ENCODE peak calls at places on chromosome 2, in six cellular contexts. W, D, U, T, G and S are unnamed samples.

GRCh38 chr2:54522624-54523281 is 66.6 kb downstream of the SPTBN1 start:
- DNase-seq in W (peak; percentile 59), T (peak; percentile 45), G (peak; percentile 44), U (peak; percentile 72), D (peak; percentile 40), S (no peak)

GRCh38 chr2:55732854-55733253 is 39.2 kb upstream of the PNPT1 start:
- DNase-seq in T (no peak), D (no peak), U (no peak), W (peak; percentile 38), G (no peak), S (no peak)

GRCh38 chr2:171025199-171025598 is 96.1 kb downstream of the GORASP2 start:
- DNase-seq in T (no peak), W (no peak), G (no peak), U (no peak), D (no peak), S (no peak)

GRCh38 chr2:118835739-118836410 is 11.6 kb downstream of the EN1 start:
- DNase-seq in W (no peak), D (no peak), U (no peak), T (no peak), G (no peak), S (peak; percentile 62)

GRCh38 chr2:141599721-141600120 is 531.1 kb downstream of the LRP1B start:
- DNase-seq in T (no peak), G (no peak), D (no peak), U (no peak), W (no peak), S (no peak)

GRCh38 chr2:101630224-101630949 is 67.1 kb upstream of the MAP4K4 start:
- DNase-seq in G (no peak), D (peak; percentile 85), U (peak; percentile 16), W (no peak), T (no peak), S (no peak)

GRCh38 chr2:230812041-230812440 is 52.7 kb upstream of the ITM2C start:
- DNase-seq in U (no peak), T (no peak), D (no peak), W (no peak), G (no peak), S (no peak)

GRCh38 chr2:241762321-241762932 is 14.2 kb upstream of the GAL3ST2 start:
- DNase-seq in T (no peak), G (no peak), W (no peak), D (no peak), U (no peak), S (peak; percentile 65)

GRCh38 chr2:206981089-206981674 is 41.9 kb downstream of the CPO start:
- DNase-seq in G (no peak), D (no peak), W (no peak), U (no peak), T (no peak), S (no peak)

GRCh38 chr2:191926671-191927070 is 79.8 kb upstream of the CAVIN2 start:
- DNase-seq in W (no peak), U (no peak), G (no peak), T (no peak), D (no peak), S (no peak)

DNA sequence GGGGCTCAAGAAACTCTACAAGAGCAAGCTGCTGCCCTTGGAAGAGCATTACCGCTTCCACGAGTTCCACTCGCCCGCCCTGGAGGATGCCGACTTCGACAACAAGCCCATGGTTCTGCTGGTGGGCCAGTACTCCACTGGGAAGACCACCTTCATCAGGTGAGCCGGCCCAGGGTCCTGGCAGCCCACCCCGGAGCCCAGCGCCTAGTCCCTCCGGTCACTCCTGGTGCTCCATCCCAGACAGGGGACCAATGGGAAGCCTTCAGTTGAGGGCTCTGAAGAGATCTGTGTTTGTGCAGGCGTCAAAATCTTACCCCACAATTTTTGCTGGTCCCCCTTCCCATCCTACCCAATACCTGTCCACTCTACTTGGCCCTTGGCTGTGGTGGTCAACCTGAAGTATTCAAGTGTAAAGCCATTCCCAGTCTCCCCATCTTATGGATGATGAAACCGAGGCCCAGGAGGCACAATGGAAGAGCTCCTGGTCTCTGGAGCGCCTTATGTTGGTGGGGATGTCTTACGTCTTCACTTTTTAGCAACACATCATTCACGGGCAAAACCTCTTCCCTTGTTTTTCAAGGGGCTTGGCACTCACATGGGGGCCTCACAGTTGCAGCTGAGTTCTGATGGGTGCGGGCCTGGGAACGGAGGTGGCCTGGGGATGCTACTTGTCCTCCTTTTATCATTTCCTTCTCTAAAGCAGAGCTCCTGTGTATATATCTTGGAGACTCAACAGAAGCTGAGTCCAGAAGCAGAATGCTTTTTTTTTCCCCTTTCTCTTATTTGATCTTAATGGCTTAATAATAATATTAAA is 945 bp downstream of the EHD3 start:
- DNase-seq in W (no peak), T (no peak), U (no peak), D (no peak), G (no peak), S (no peak)
- H3K27ac ChIP-seq in W (peak overlapping the region; percentile 56), T (peak overlapping the region; percentile 66), U (no peak overlapping the region), D (peak overlapping the region; percentile 54), G (no peak overlapping the region), S (peak overlapping the region; percentile 52)

GRCh38 chr2:200509227-200509607 is 651 bp downstream of the KCTD18 start:
- DNase-seq in T (no peak), G (no peak), W (no peak), D (no peak), U (peak; percentile 4), S (no peak)
- TF ChIP-seq POLR2A in T (no peak), G (no peak), W (no peak), D (no peak), U (no peak), S (no peak)

GRCh38 chr2:234204480-234204879 is 154.0 kb downstream of the SPP2 start:
- DNase-seq in T (no peak), G (peak; percentile 13), W (peak; percentile 49), D (no peak), U (no peak), S (no peak)
- H3K9me3 ChIP-seq in T (peaks cover 11% of the 10 kb centered on the region), G (no peaks in the 10 kb centered on the region), W (peaks cover 3% of the 10 kb centered on the region), D (peaks cover 4% of the 10 kb centered on the region), U (no peaks in the 10 kb centered on the region), S (no peaks in the 10 kb centered on the region)

GRCh38 chr2:675051-675450 is 2.2 kb downstream of the TMEM18 start:
- DNase-seq in U (no peak), D (no peak), T (no peak), W (no peak), G (no peak), S (no peak)
- H3K27ac ChIP-seq in U (no peak overlapping the region), D (no peak overlapping the region), T (no peak overlapping the region), W (peak overlapping the region; percentile 69), G (no peak overlapping the region), S (no peak overlapping the region)

GRCh38 chr2:17576802-17577201 is 36.3 kb downstream of the VSNL1 start:
- DNase-seq in T (no peak), D (no peak), G (no peak), W (no peak), U (no peak), S (no peak)

GRCh38 chr2:17573806-17574175 is 33.3 kb downstream of the VSNL1 start:
- DNase-seq in T (no peak), W (no peak), D (no peak), G (no peak), U (no peak), S (no peak)

GRCh38 chr2:17571681-17572080 is 31.2 kb downstream of the VSNL1 start:
- DNase-seq in U (no peak), G (no peak), T (no peak), D (no peak), W (no peak), S (no peak)

GRCh38 chr2:17574406-17575073 is 34.0 kb downstream of the VSNL1 start:
- DNase-seq in G (no peak), U (no peak), D (no peak), T (no peak), W (no peak), S (no peak)

DNA sequence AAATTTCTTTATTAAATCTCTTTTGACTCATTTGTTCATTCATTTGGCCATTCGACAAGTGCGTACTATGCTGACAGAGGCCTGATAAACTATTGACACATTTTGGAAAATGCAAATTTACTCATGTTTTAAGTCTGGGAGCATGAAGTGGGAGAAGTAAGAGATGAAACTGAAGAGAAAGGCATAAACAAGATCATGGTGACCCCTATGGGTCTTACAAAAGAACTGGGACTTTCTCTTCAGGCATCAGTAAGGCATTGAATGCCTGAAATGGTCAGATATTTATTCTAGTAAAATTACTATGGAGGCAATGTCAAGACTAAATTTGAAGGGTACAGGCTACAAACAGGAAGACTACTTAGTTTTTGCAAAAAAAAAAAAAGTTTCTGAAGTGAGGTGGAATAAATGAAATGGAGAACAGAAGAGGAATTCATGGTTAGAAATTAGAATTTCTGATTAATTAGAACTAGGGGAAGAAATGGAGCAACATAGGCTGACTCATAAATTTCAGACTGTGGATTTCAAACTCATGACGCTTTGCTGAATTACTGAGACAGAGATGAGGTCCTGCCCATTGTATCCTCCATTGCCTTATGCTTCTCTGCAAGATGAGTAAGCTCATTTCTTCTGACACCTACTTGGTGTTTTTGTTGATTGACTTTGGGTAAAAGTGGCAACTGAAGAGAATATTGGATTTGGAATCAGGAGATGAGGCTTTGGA is 32.7 kb downstream of the VSNL1 start:
- DNase-seq in D (no peak), W (no peak), G (no peak), U (no peak), T (no peak), S (no peak)
- TF ChIP-seq POLR2A in D (no peak), W (no peak), G (no peak), U (no peak), T (no peak), S (no peak)

GRCh38 chr2:228627510-228627909 is 446.0 kb upstream of the SPHKAP start:
- DNase-seq in U (no peak), T (no peak), D (no peak), W (no peak), G (no peak), S (no peak)

GRCh38 chr2:228628682-228629081 is 447.2 kb upstream of the SPHKAP start:
- DNase-seq in D (no peak), G (no peak), W (no peak), U (no peak), T (no peak), S (no peak)

GRCh38 chr2:228630786-228631185 is 449.3 kb upstream of the SPHKAP start:
- DNase-seq in T (no peak), U (no peak), G (no peak), W (no peak), D (no peak), S (no peak)

GRCh38 chr2:228624708-228625107 is 443.2 kb upstream of the SPHKAP start:
- DNase-seq in W (no peak), D (no peak), U (no peak), G (no peak), T (no peak), S (no peak)

GRCh38 chr2:228629251-228629650 is 447.8 kb upstream of the SPHKAP start:
- DNase-seq in T (no peak), U (no peak), W (no peak), G (no peak), D (no peak), S (no peak)
- H3K9me3 ChIP-seq in T (no peaks in the 10 kb centered on the region), U (no peaks in the 10 kb centered on the region), W (peaks cover under 1% of the 10 kb centered on the region), G (no peaks in the 10 kb centered on the region), D (no peaks in the 10 kb centered on the region), S (no peaks in the 10 kb centered on the region)

GRCh38 chr2:96526615-96527014 is 9.9 kb upstream of the ARID5A start:
- DNase-seq in W (no peak), T (no peak), D (no peak), U (no peak), G (no peak), S (no peak)
- H3K27ac ChIP-seq in W (no peak overlapping the region), T (peak overlapping the region; percentile 80), D (peak overlapping the region; percentile 95), U (no peak overlapping the region), G (no peak overlapping the region), S (no peak overlapping the region)